ENCODE peak calls at places on chromosomes 13 and 19, in seven cellular contexts. Q is mucosa of descending colon; U is activated CD8-positive, alpha-beta T cell treated with anti-CD3 and anti-CD28 coated beads for 36 hours; V is epithelial cell of esophagus; Y is OCI-LY7; A is PC-9; Z is thoracic aorta. L is an unnamed sample.

GRCh38 chr13:40389081-40389641 is 277.3 kb downstream of the FOXO1 start:
- DNase-seq in A (no peak), U (peak), Z (no peak), Q (no peak), Y (peak), V (no peak), L (peak)

GRCh38 chr13:21040120-21040834 is 21.1 kb downstream of the LATS2 start:
- DNase-seq in U (no peak), Q (no peak), V (no peak), Y (no peak), A (no peak), Z (no peak), L (no peak)

GRCh38 chr19:11152318-11153062 is 3.1 kb downstream of the SPC24 start:
- DNase-seq in U (no peak), Q (peak), Y (no peak), Z (no peak), A (no peak), V (peak), L (no peak)

GRCh38 chr13:23642110-23642509 is 71.9 kb downstream of the TNFRSF19 start:
- DNase-seq in U (no peak), Q (no peak), A (no peak), Y (no peak), Z (no peak), V (peak), L (no peak)

GRCh38 chr19:51417107-51417806 is at the start of gene SIGLEC10:
- DNase-seq in V (no peak), U (peak), A (no peak), Q (peak), Y (peak), Z (no peak), L (peak)

GRCh38 chr13:28611654-28612131 is 47.2 kb upstream of the POMP start:
- DNase-seq in V (no peak), Y (no peak), Z (no peak), U (peak), A (no peak), Q (no peak), L (peak)

GRCh38 chr13:40762849-40763248 is 8.1 kb downstream of the MRPS31 start:
- DNase-seq in Z (no peak), V (no peak), Q (no peak), Y (no peak), A (no peak), U (no peak), L (no peak)

GRCh38 chr13:51814825-51815650 is 11.1 kb upstream of the DHRS12 start:
- DNase-seq in Q (no peak), Z (no peak), V (peak), A (peak), U (peak), Y (peak), L (peak)

GRCh38 chr19:54333586-54334298 is 5.2 kb downstream of the LILRA4 start:
- DNase-seq in Y (no peak), A (no peak), Z (no peak), V (no peak), Q (no peak), U (no peak), L (no peak)

GRCh38 chr19:44951179-44952159 is 3.7 kb upstream of the CLPTM1 start:
- DNase-seq in Y (peak), Z (peak), U (peak), A (peak), Q (no peak), V (peak), L (peak)

GRCh38 chr13:27797228-27797624 is 4.9 kb downstream of the GSX1 start:
- DNase-seq in V (peak), Z (no peak), A (no peak), Y (no peak), U (no peak), Q (no peak), L (no peak)

GRCh38 chr13:25406377-25406776 is 34.6 kb downstream of the ATP8A2 start:
- DNase-seq in V (peak), U (no peak), Y (peak), A (no peak), Q (no peak), Z (no peak), L (peak)

GRCh38 chr13:34162545-34162936 is 344.6 kb downstream of the RFC3 start:
- DNase-seq in Y (no peak), V (no peak), U (no peak), Z (no peak), Q (no peak), A (no peak), L (no peak)

GRCh38 chr13:31145417-31145816 is 16.3 kb downstream of the HSPH1 start:
- DNase-seq in Y (no peak), Q (no peak), V (no peak), A (no peak), Z (no peak), U (no peak), L (no peak)

GRCh38 chr19:28836366-28836765 is 376.6 kb downstream of the UQCRFS1 start:
- DNase-seq in A (no peak), V (no peak), Q (no peak), U (no peak), Z (no peak), Y (no peak), L (no peak)

DNA sequence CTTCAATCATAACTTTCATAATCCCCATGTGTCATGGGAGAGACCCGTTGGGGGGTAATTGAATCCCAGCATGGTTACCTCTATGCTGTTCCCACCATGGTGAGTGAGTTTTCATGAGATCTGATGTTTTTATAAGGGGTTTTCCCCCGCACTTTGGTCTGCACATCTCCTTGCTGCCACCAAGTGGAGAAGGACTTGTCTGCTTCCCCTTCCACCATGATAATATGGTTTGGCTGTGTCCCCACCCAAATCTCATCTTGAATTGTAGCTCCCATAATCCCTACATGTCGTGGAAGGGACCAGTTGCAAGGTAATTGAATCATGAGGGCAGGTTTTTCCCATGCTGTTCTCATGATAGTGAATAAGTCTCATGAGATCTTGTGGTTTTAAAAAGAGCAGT is 524.9 kb downstream of the SLITRK5 start:
- DNase-seq in U (no peak), V (no peak), A (no peak), Q (no peak), Z (no peak), Y (peak), L (peak)
- TF ChIP-seq CTCF in U (no peak), V (no peak), A (no peak), Q (no peak), Z (no peak), Y (peak), L (no peak)

GRCh38 chr19:21508198-21508597 is 2.8 kb downstream of the ZNF429 start:
- DNase-seq in Y (no peak), Z (no peak), V (no peak), U (no peak), A (no peak), Q (no peak), L (no peak)

GRCh38 chr19:21505459-21506393 is at the start of gene ZNF429:
- DNase-seq in Z (peak), A (peak), Q (peak), Y (peak), U (peak), V (peak), L (peak)
- TF ChIP-seq CTCF in Z (no peak), A (no peak), Q (no peak), Y (no peak), U (no peak), V (no peak), L (no peak)

GRCh38 chr19:18862976-18863842 is 31.4 kb downstream of the UPF1 start:
- DNase-seq in V (no peak), A (no peak), Z (no peak), U (no peak), Y (no peak), Q (no peak), L (no peak)
- TF ChIP-seq CTCF in V (no peak), A (no peak), Z (no peak), U (no peak), Y (no peak), Q (no peak), L (no peak)

DNA sequence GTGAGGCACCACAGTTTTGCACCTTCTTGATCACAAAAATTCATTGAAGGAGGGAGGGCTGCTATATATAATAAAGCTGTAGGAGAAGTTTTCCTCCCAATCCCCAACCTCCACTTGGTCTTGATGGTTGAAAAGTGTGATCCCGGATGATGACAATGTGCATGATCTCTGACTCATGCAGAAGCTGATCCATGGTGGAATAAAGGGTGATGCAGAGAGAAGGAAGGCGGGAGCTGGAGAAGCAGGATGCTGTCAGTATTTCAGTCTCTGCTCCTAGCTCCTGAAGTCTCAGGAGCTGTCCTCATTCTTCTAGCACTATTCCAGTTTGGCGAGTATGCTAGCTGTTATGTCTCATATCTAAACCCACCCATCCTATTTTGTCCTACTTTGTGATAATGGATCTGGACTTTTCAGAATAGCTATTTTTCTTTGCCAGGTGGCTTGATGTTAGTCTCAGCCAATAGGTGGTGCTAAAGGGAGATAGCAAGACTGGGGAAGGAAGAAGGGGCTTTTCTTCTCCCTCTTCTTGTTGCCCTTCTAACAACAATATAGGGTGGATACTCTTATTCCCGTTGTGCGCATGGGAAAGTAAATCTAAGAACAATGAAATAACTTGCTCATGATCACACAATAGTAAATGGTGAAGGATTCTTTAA is 65.6 kb upstream of the HTR2A start:
- DNase-seq in Q (no peak), Z (no peak), V (peak), Y (peak), U (no peak), A (no peak), L (peak)
- TF ChIP-seq CTCF in Q (no peak), Z (no peak), V (peak), Y (peak), U (no peak), A (peak), L (peak)

DNA sequence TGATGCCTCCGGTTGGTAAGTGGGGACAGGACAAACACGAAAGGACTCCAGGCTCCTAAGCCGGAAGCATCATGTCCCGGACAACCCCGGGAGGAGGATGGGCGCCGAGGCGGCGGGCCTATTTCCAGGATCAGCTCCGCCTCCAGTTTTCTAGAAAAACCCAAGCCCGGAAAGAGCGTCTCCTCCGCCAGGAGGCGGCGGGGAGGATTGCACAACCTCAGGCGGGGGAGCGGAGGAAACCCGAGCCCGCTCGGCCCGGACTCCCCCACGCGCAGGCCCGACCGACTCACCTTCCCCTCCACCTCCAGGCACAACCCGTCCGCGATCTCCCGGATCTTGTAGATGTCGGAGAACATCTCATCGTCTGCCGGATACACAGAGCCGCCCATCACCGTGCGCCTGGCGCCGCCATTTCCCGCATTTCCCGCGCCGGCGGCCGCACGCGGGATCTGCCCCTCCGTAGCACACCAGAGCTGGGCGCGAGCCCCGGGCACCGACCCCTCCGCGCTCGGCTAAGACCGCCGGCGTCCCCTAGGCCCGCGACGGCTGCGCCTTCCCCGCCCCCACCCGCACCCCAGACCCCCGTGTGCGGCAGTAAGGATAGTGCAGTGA is 455 bp downstream of the TPT1 start:
- DNase-seq in Q (peak), A (peak), Z (peak), U (peak), Y (peak), V (peak), L (peak)
- TF ChIP-seq CTCF in Q (peak), A (peak), Z (peak), U (peak), Y (peak), V (peak), L (no peak)

GRCh38 chr19:49677901-49678674 is 1.0 kb downstream of the PRMT1 start:
- DNase-seq in Z (no peak), V (peak), U (peak), A (peak), Y (peak), Q (peak), L (peak)
- TF ChIP-seq CTCF in Z (peak), V (peak), U (peak), A (peak), Y (peak), Q (peak), L (peak)

GRCh38 chr13:37070145-37070695 is 10.7 kb upstream of the SUPT20H start:
- DNase-seq in Z (no peak), Q (no peak), U (no peak), Y (no peak), A (no peak), V (no peak), L (no peak)

GRCh38 chr13:37067874-37068273 is 8.4 kb upstream of the SUPT20H start:
- DNase-seq in U (no peak), Y (peak), Q (no peak), V (no peak), Z (no peak), A (no peak), L (no peak)

GRCh38 chr13:37070956-37071355 is 11.5 kb upstream of the SUPT20H start:
- DNase-seq in Q (no peak), Z (no peak), V (no peak), U (no peak), Y (no peak), A (no peak), L (no peak)

GRCh38 chr13:37069597-37070103 is 10.2 kb upstream of the SUPT20H start:
- DNase-seq in U (no peak), Q (peak), V (no peak), Y (no peak), A (no peak), Z (no peak), L (no peak)

DNA sequence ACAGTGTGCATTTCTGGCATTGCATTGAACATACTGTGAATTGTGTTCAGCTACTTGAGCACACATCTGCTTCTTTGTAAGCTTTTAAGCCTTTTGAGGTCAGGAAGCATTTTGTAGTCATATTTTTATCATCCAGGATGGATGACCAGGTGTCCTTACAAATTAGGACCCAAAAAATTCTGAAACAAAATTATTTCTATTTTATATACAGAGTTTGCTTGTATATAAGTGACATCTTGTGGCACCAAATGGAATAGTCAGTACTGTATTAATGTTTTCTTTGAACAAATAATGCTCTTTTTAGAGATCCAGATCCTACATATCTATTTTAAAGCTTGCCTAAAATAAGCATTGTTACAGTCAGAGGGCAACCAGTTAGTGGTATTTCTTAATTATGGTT is 9.5 kb upstream of the SUPT20H start:
- DNase-seq in Y (peak), U (no peak), V (no peak), Z (no peak), A (no peak), Q (no peak), L (peak)
- TF ChIP-seq CTCF in Y (peak), U (no peak), V (no peak), Z (no peak), A (peak), Q (no peak), L (no peak)

GRCh38 chr19:38676878-38677646 is 29.6 kb downstream of the ACTN4 start:
- DNase-seq in Z (no peak), V (no peak), U (no peak), Y (no peak), Q (peak), A (no peak), L (no peak)

GRCh38 chr19:38676023-38676877 is 28.8 kb downstream of the ACTN4 start:
- DNase-seq in Y (peak), A (no peak), Q (no peak), Z (no peak), U (no peak), V (no peak), L (peak)

GRCh38 chr19:38673030-38673429 is 25.6 kb downstream of the ACTN4 start:
- DNase-seq in Q (no peak), Y (no peak), Z (no peak), U (no peak), A (no peak), V (no peak), L (no peak)

GRCh38 chr19:38674388-38675133 is 27.1 kb downstream of the ACTN4 start:
- DNase-seq in A (no peak), Y (no peak), U (no peak), Q (no peak), Z (no peak), V (peak), L (no peak)

DNA sequence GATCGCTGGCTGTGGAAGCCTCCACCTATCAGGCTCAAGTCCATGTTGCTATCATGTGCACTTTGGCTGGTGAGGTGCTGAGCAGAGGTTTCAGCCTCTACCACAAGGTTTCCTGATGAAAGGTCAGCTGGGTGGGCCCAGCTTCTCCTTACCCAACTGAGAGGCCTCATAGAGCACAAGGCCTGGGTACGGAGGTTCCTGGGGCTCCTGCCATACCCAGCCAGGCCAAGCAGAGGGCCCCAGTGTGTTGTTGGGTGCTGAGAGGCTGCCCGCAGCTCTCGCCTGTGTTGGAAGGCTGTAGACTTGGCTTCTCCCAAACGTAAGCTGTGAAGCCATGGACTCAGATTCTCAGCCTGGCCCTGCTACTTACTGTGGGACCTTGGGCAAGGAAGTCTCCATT is 28.2 kb downstream of the ACTN4 start:
- DNase-seq in V (no peak), Y (no peak), Z (no peak), A (no peak), U (peak), Q (no peak), L (peak)
- TF ChIP-seq CTCF in V (no peak), Y (no peak), Z (no peak), A (no peak), U (no peak), Q (no peak), L (no peak)

GRCh38 chr13:57784633-57785032 is 153.1 kb downstream of the PCDH17 start:
- DNase-seq in V (no peak), A (no peak), Q (no peak), Z (no peak), Y (no peak), U (no peak), L (peak)

GRCh38 chr13:57787058-57787791 is 155.7 kb downstream of the PCDH17 start:
- DNase-seq in Y (no peak), Z (no peak), Q (peak), U (no peak), V (no peak), A (no peak), L (peak)
- TF ChIP-seq CTCF in Y (no peak), Z (no peak), Q (no peak), U (no peak), V (no peak), A (no peak), L (no peak)

DNA sequence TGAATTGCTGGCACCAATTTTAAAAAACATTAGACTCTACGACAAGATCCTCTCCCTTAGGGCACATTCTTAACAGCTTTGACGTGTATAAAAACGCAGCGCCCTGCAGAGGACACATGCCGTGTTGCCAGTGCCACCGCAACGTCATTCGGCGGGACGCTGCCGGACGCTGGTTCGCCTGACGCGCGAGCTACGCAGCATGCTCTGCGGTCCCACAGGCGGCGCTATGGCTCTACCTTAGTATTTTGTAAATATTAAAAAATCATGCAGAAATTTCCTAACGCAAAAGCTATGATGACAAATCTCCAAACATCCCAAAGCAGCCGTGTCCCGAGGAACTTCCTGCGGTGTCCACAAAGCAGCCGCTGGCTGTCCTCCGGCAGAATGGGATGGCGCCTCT is 4.2 kb upstream of the ADPRHL1 start:
- DNase-seq in Q (no peak), Z (no peak), U (no peak), Y (no peak), A (no peak), V (no peak), L (no peak)
- TF ChIP-seq CTCF in Q (no peak), Z (no peak), U (no peak), Y (no peak), A (no peak), V (no peak), L (no peak)